ENCODE peak calls at places on chromosomes 3 and 15, in four cellular contexts. One of them, this sample, is unnamed.

GRCh38 chr3:151091685-151092352 is 6.4 kb downstream of the MED12L start:
- DNase-seq in SK-N-SH: no peak
- DNase-seq in mammary epithelial cell: no peak
- DNase-seq in H1: no peak
- DNase-seq in this sample: no peak

GRCh38 chr3:32816439-32817194 is 1.2 kb upstream of the TRIM71 start:
- DNase-seq in SK-N-SH: peak; percentile 76
- DNase-seq in mammary epithelial cell: peak; percentile 21
- DNase-seq in H1: peak; percentile 94
- DNase-seq in this sample: peak; percentile 96

GRCh38 chr3:72262707-72263106 is 477.8 kb upstream of the PROK2 start:
- DNase-seq in SK-N-SH: no peak
- DNase-seq in mammary epithelial cell: no peak
- DNase-seq in H1: no peak
- DNase-seq in this sample: no peak

GRCh38 chr3:43286886-43287301 is 554 bp downstream of the SNRK start:
- DNase-seq in SK-N-SH: peak; percentile 79
- DNase-seq in mammary epithelial cell: peak; percentile 27
- DNase-seq in H1: peak; percentile 50
- DNase-seq in this sample: peak; percentile 72

GRCh38 chr3:129064969-129065726 is 4.6 kb downstream of the GP9 start:
- DNase-seq in SK-N-SH: no peak
- DNase-seq in mammary epithelial cell: no peak
- DNase-seq in H1: no peak
- DNase-seq in this sample: no peak

GRCh38 chr3:45870099-45870498 is 16.2 kb upstream of the CCR9 start:
- DNase-seq in SK-N-SH: no peak
- DNase-seq in mammary epithelial cell: no peak
- DNase-seq in H1: no peak
- DNase-seq in this sample: no peak

GRCh38 chr3:49173792-49174170 is 2.4 kb downstream of the KLHDC8B start:
- DNase-seq in SK-N-SH: peak; percentile 92
- DNase-seq in mammary epithelial cell: no peak
- DNase-seq in H1: no peak
- DNase-seq in this sample: peak; percentile 75

GRCh38 chr3:123086110-123086642 is 19.4 kb downstream of the PDIA5 start:
- DNase-seq in SK-N-SH: no peak
- DNase-seq in mammary epithelial cell: no peak
- DNase-seq in H1: no peak
- DNase-seq in this sample: no peak

GRCh38 chr3:128932516-128933212 is 53.2 kb downstream of the ACAD9 start:
- DNase-seq in SK-N-SH: no peak
- DNase-seq in mammary epithelial cell: no peak
- DNase-seq in H1: peak; percentile 33
- DNase-seq in this sample: no peak

GRCh38 chr3:119582178-119582577 is 2.9 kb downstream of the ADPRH start:
- DNase-seq in SK-N-SH: no peak
- DNase-seq in mammary epithelial cell: peak; percentile 46
- DNase-seq in H1: no peak
- DNase-seq in this sample: no peak

GRCh38 chr15:82646250-82647044 is 716 bp downstream of the CPEB1 start:
- DNase-seq in SK-N-SH: no peak
- DNase-seq in mammary epithelial cell: no peak
- DNase-seq in H1: peak; percentile 76
- DNase-seq in this sample: peak; percentile 49

GRCh38 chr15:97168704-97169475 is 791.6 kb upstream of the ARRDC4 start:
- DNase-seq in SK-N-SH: no peak
- DNase-seq in mammary epithelial cell: no peak
- DNase-seq in H1: no peak
- DNase-seq in this sample: peak; percentile 48

GRCh38 chr3:50572801-50573371 is 3.6 kb downstream of the HEMK1 start:
- DNase-seq in SK-N-SH: no peak
- DNase-seq in mammary epithelial cell: no peak
- DNase-seq in H1: no peak
- DNase-seq in this sample: no peak

GRCh38 chr15:96487245-96487644 is 156.7 kb downstream of the NR2F2 start:
- DNase-seq in SK-N-SH: no peak
- DNase-seq in mammary epithelial cell: no peak
- DNase-seq in H1: no peak
- DNase-seq in this sample: no peak

GRCh38 chr3:42019144-42019952 is 57.4 kb upstream of the ULK4 start:
- DNase-seq in SK-N-SH: no peak
- DNase-seq in mammary epithelial cell: no peak
- DNase-seq in H1: no peak
- DNase-seq in this sample: no peak

GRCh38 chr3:115657168-115657567 is 33.9 kb downstream of the GAP43 start:
- DNase-seq in SK-N-SH: no peak
- DNase-seq in mammary epithelial cell: no peak
- DNase-seq in H1: no peak
- DNase-seq in this sample: no peak

GRCh38 chr15:90291679-90292356 is 26.3 kb downstream of the NGRN start:
- DNase-seq in SK-N-SH: peak; percentile 57
- DNase-seq in mammary epithelial cell: peak; percentile 21
- DNase-seq in H1: no peak
- DNase-seq in this sample: no peak

GRCh38 chr3:126464494-126464893 is 11.2 kb downstream of the ZXDC start:
- DNase-seq in SK-N-SH: no peak
- DNase-seq in mammary epithelial cell: no peak
- DNase-seq in H1: no peak
- DNase-seq in this sample: no peak

GRCh38 chr15:65355983-65356353 is 21.8 kb downstream of the IGDCC3 start:
- DNase-seq in SK-N-SH: no peak
- DNase-seq in mammary epithelial cell: no peak
- DNase-seq in H1: peak; percentile 60
- DNase-seq in this sample: peak; percentile 81

GRCh38 chr3:32110233-32110760 is 3.9 kb downstream of the GPD1L start:
- DNase-seq in SK-N-SH: no peak
- DNase-seq in mammary epithelial cell: no peak
- DNase-seq in H1: no peak
- DNase-seq in this sample: no peak

GRCh38 chr3:33117461-33117860 is 3.6 kb downstream of the CRTAP start:
- DNase-seq in SK-N-SH: no peak
- DNase-seq in mammary epithelial cell: no peak
- DNase-seq in H1: no peak
- DNase-seq in this sample: no peak

GRCh38 chr3:44886561-44886960 is 12.2 kb downstream of the TGM4 start:
- DNase-seq in SK-N-SH: no peak
- DNase-seq in mammary epithelial cell: peak; percentile 94
- DNase-seq in H1: no peak
- DNase-seq in this sample: no peak

GRCh38 chr3:184168363-184169120 is 6.1 kb upstream of the AP2M1 start:
- DNase-seq in SK-N-SH: no peak
- DNase-seq in mammary epithelial cell: no peak
- DNase-seq in H1: no peak
- DNase-seq in this sample: no peak

DNA sequence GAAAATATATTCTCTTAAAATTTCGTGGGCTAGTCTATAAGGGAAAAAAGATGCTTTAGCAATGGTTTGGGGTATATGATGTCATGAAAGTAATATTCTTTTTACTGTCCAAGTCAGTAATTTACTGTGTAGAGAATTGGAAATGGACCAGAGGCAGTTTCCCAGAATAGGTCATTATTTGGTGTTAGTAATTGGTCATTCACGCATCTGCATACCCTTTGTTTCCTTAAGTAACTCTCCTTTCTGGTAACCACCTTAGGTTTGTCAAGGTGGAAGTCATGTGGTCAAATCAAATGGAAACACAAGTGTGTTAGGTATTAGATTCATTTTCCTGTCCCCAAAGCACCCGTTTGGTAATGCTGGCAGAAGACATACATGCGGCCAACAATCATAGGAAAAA is 23.9 kb downstream of the FBXO22 start:
- DNase-seq in SK-N-SH: no peak
- DNase-seq in mammary epithelial cell: no peak
- DNase-seq in H1: no peak
- DNase-seq in this sample: no peak
- H2AFZ ChIP-seq in SK-N-SH: no peak overlapping the region
- H2AFZ ChIP-seq in mammary epithelial cell: no peak overlapping the region
- H2AFZ ChIP-seq in H1: no peak overlapping the region
- H2AFZ ChIP-seq in this sample: no peak overlapping the region

DNA sequence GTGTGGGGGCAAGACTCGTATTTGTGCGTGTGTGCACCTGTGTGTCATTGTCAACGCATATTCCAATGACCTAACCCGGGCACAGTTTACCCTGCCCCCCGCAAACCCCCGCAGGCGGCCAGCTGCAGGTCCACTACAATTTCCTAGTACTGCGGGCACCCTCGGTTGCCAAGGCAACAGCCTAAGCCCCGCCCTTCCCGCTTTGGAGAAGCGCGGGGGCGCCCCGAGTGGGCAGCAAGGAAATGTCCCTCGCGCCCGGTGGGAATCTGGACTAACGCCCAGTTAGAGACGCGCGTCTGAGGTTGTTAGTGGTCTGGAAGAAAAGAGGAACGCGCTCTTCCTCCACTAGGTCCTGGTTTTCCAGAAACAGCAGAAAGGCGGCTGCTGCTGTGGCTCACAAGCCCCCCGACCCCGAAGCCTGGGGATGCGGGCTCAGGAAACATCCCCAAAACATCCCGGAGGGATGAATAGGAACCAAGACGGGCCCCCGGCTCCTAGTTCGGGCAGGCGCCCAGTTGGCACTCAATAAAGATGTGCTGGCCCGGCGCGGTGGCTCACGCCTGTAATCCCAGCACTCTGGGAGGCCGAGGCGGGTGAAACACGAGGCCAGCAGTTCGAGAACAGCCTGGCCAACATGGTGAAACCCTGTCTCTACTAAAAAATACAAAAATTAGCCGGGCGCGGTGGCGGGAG is 1.1 kb downstream of the ABHD14A start:
- DNase-seq in SK-N-SH: peak; percentile 89
- DNase-seq in mammary epithelial cell: no peak
- DNase-seq in H1: peak; percentile 80
- DNase-seq in this sample: peak; percentile 88
- H3K9ac ChIP-seq in SK-N-SH: no peak overlapping the region
- H3K9ac ChIP-seq in mammary epithelial cell: no peak overlapping the region
- H3K9ac ChIP-seq in H1: no peak overlapping the region
- H3K9ac ChIP-seq in this sample: no peak overlapping the region

GRCh38 chr3:62833538-62833937 is 41.7 kb downstream of the CADPS start:
- DNase-seq in SK-N-SH: peak; percentile 11
- DNase-seq in mammary epithelial cell: no peak
- DNase-seq in H1: no peak
- DNase-seq in this sample: peak; percentile 44
- TF ChIP-seq CTCF in SK-N-SH: peak; percentile 61
- TF ChIP-seq CTCF in mammary epithelial cell: peak; percentile 63
- TF ChIP-seq CTCF in H1: peak; percentile 63
- TF ChIP-seq CTCF in this sample: peak; percentile 55

DNA sequence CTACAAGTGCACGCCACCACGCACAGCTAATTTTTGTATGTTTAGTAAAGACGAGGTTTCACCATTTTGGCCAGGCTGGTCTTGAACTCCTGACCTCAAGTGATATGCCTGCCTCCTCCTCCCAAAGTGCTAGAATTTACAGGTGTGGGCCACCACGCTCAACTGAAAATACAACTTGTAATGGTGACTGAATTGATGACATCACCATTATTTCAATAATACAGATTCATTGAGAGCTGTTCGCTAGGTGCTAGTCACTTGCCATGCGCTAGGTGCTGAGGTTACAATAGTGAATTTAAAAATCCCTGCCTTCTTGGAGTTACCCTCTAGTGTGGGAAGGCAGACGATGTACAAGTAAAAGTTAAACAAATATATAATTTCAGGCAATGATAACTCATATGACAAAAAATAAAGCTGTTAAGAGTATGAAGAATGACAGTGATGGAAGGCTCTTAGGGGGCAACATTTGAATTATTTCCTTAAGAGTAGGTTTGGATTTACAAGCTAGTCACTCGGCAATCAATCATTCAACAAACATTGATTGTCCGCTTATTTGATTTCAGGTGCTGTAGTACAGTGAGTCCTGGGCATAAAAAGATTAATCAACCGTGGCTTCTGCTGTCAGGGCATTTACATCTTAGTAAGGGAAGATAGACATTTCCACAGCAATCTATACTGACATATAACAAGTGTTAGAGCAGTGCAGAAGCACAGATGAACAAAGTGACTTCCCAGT is 9.1 kb upstream of the PPARG start:
- DNase-seq in SK-N-SH: no peak
- DNase-seq in mammary epithelial cell: no peak
- DNase-seq in H1: no peak
- DNase-seq in this sample: no peak
- H2AFZ ChIP-seq in SK-N-SH: no peak overlapping the region
- H2AFZ ChIP-seq in mammary epithelial cell: no peak overlapping the region
- H2AFZ ChIP-seq in H1: no peak overlapping the region
- H2AFZ ChIP-seq in this sample: no peak overlapping the region

GRCh38 chr15:73952171-73952912 is 26.1 kb downstream of the LOXL1 start:
- DNase-seq in SK-N-SH: peak; percentile 32
- DNase-seq in mammary epithelial cell: no peak
- DNase-seq in H1: peak; percentile 55
- DNase-seq in this sample: no peak
- H3K9ac ChIP-seq in SK-N-SH: peak overlapping the region; percentile 61
- H3K9ac ChIP-seq in mammary epithelial cell: no peak overlapping the region
- H3K9ac ChIP-seq in H1: no peak overlapping the region
- H3K9ac ChIP-seq in this sample: no peak overlapping the region

GRCh38 chr3:15148614-15149013 is 49.7 kb upstream of the RBSN start:
- DNase-seq in SK-N-SH: no peak
- DNase-seq in mammary epithelial cell: no peak
- DNase-seq in H1: peak; percentile 56
- DNase-seq in this sample: peak; percentile 15
- TF ChIP-seq CTCF in SK-N-SH: no peak
- TF ChIP-seq CTCF in mammary epithelial cell: no peak
- TF ChIP-seq CTCF in H1: peak; percentile 53
- TF ChIP-seq CTCF in this sample: no peak

GRCh38 chr3:195256639-195257453 is 14.1 kb downstream of the XXYLT1 start:
- DNase-seq in SK-N-SH: no peak
- DNase-seq in mammary epithelial cell: no peak
- DNase-seq in H1: peak; percentile 38
- DNase-seq in this sample: no peak

GRCh38 chr3:195258449-195259145 is 12.4 kb downstream of the XXYLT1 start:
- DNase-seq in SK-N-SH: no peak
- DNase-seq in mammary epithelial cell: no peak
- DNase-seq in H1: peak; percentile 61
- DNase-seq in this sample: no peak

GRCh38 chr3:195255571-195256501 is 15.1 kb downstream of the XXYLT1 start:
- DNase-seq in SK-N-SH: no peak
- DNase-seq in mammary epithelial cell: no peak
- DNase-seq in H1: peak; percentile 45
- DNase-seq in this sample: no peak

GRCh38 chr3:195259146-195259563 is 11.8 kb downstream of the XXYLT1 start:
- DNase-seq in SK-N-SH: peak; percentile 72
- DNase-seq in mammary epithelial cell: peak; percentile 37
- DNase-seq in H1: peak; percentile 76
- DNase-seq in this sample: no peak

GRCh38 chr3:195257454-195258448 is 13.2 kb downstream of the XXYLT1 start:
- DNase-seq in SK-N-SH: peak; percentile 56
- DNase-seq in mammary epithelial cell: no peak
- DNase-seq in H1: peak; percentile 37
- DNase-seq in this sample: no peak
- H2AFZ ChIP-seq in SK-N-SH: no peak overlapping the region
- H2AFZ ChIP-seq in mammary epithelial cell: no peak overlapping the region
- H2AFZ ChIP-seq in H1: no peak overlapping the region
- H2AFZ ChIP-seq in this sample: no peak overlapping the region

This sample was measured in neural progenitor cell.